ENCODE peak calls at places on chromosomes 1 and 21, in eight cellular contexts. X is AG09309, Q is RWPE1, N is RWPE2, U is psoas muscle, D is MM.1S, Z is A549, I is HFF-Myc. C is an unnamed sample.

GRCh38 chr1:152801333-152801732 is 4.8 kb downstream of the LCE1D start:
- DNase-seq in U (no peak), N (no peak), Q (no peak), Z (no peak), I (no peak), X (no peak), D (no peak), C (no peak)

GRCh38 chr1:23908453-23909341 is 4.5 kb downstream of the CNR2 start:
- DNase-seq in Q (no peak), Z (no peak), I (no peak), X (no peak), U (no peak), N (no peak), D (no peak), C (no peak)

GRCh38 chr1:66436378-66437135 is 97.4 kb upstream of the SGIP1 start:
- DNase-seq in Q (peak), D (peak), N (no peak), U (no peak), Z (peak), X (peak), I (peak), C (no peak)

GRCh38 chr1:118100686-118101300 is 84.2 kb downstream of the SPAG17 start:
- DNase-seq in Z (no peak), X (no peak), D (no peak), N (no peak), Q (no peak), U (no peak), I (no peak), C (no peak)

GRCh38 chr1:44684525-44684924 is 10.0 kb downstream of the ARMH1 start:
- DNase-seq in Z (no peak), D (no peak), X (no peak), N (no peak), I (no peak), U (no peak), Q (no peak), C (no peak)

GRCh38 chr1:61864501-61864900 is 122.2 kb downstream of the PATJ start:
- DNase-seq in I (no peak), U (no peak), Q (no peak), N (no peak), X (no peak), D (no peak), Z (no peak), C (no peak)

GRCh38 chr1:119784127-119784781 is 15.5 kb upstream of the HMGCS2 start:
- DNase-seq in Q (no peak), N (no peak), Z (no peak), I (no peak), X (peak), U (peak), D (no peak), C (no peak)

GRCh38 chr21:27802816-27803475 is 836.1 kb upstream of the ADAMTS5 start:
- DNase-seq in Q (no peak), Z (no peak), N (no peak), I (no peak), U (no peak), X (no peak), D (peak), C (peak)

DNA sequence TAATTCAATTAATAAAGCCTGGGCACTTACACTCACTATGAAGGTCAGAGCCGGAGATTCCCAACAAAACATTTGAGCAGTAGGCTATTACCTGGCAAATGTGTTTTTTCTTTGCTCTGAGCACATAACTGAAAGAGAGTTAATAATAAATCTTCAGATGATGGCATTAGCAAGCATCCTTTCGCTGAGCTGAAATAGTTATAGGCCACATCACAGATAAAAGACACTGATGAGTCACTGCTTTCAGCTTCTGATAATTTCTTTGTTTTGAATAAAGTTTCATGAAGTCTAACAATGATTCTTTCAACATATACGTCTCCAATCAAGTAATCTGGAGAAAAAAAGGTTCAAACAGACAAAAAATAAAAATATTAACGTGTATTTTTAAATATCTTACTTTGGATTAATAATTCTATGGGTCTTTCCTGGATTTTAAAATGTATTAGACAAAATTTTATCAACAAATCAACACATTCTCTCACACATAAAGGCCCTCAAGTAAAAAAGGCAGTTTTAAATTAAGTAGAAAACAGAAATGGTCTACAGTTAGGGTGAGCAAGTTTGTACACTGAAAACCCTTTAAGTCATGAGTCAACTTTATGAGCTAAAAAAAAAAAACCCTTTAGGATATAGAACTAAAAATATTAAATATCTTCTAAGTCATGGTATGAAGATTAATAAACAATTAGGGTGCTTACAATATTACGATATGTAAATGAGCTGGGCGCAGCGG is 33.1 kb downstream of the LTN1 start:
- DNase-seq in U (no peak), N (no peak), D (no peak), Q (no peak), X (peak), I (peak), Z (peak), C (no peak)
- TF ChIP-seq CTCF in U (no peak), N (no peak), D (no peak), Q (no peak), X (no peak), I (no peak), Z (no peak), C (no peak)

DNA sequence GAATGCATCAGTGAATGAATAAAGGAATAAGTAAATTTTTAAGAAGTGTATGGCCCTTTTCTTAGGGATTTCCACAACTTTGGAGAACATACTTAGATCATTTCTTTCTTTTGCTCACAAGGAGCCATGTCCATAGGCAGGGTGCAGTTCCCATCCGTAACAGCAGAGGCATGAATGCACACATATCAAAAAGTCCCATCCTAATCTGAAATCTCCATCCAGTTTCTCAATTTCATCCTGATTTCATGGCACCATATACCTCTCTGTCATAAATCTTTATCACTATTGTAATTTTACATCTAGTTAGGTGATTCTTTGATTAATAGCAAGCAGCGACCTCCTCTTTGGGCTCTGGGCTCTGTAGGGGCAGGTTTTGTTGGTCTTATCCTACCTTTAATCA is 359.2 kb downstream of the RRAGC start:
- DNase-seq in X (no peak), N (no peak), I (no peak), U (no peak), Z (peak), D (no peak), Q (no peak), C (no peak)
- TF ChIP-seq CTCF in X (peak), N (peak), I (peak), U (peak), Z (no peak), D (peak), Q (peak), C (peak)

GRCh38 chr1:9827558-9828185 is 3.9 kb upstream of the CLSTN1 start:
- DNase-seq in X (no peak), Q (no peak), N (peak), U (no peak), I (no peak), Z (peak), D (no peak), C (no peak)
- TF ChIP-seq CTCF in X (peak), Q (no peak), N (peak), U (no peak), I (peak), Z (no peak), D (peak), C (peak)

GRCh38 chr1:17369466-17369865 is 2.5 kb upstream of the PADI6 start:
- DNase-seq in Z (no peak), X (no peak), I (no peak), N (peak), Q (peak), D (no peak), U (no peak), C (no peak)

GRCh38 chr1:17375651-17376050 is 3.7 kb downstream of the PADI6 start:
- DNase-seq in D (no peak), U (no peak), Q (no peak), N (no peak), I (no peak), Z (no peak), X (no peak), C (no peak)

GRCh38 chr1:17371896-17372295 is at the start of gene PADI6:
- DNase-seq in X (no peak), Z (no peak), N (no peak), Q (no peak), U (no peak), D (no peak), I (no peak), C (no peak)

GRCh38 chr1:17372955-17373354 is 959 bp downstream of the PADI6 start:
- DNase-seq in X (no peak), Q (no peak), Z (no peak), U (no peak), I (no peak), D (no peak), N (no peak), C (no peak)

DNA sequence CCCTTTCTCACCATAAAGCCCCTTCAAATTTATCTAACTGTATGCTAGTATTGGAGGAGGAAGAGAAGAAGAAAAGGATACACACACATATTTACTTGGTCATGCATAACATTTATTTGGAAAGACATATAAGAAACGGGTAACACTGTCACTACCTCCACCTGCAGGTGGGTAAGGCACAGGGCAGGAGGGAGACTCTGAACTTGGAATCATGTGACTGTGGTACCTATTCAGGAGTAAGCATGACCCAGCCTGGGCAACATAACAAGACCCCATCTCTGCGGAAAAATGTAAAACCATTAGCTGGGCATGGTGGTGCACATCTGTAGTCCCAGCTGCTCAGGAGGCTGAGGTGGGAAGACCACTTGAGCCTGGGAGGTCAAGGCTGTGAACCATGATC is 1.4 kb upstream of the PADI6 start:
- DNase-seq in I (no peak), N (no peak), Q (peak), Z (peak), U (no peak), D (no peak), X (no peak), C (no peak)
- TF ChIP-seq CTCF in I (peak), N (peak), Q (no peak), Z (peak), U (no peak), D (peak), X (peak), C (peak)

DNA sequence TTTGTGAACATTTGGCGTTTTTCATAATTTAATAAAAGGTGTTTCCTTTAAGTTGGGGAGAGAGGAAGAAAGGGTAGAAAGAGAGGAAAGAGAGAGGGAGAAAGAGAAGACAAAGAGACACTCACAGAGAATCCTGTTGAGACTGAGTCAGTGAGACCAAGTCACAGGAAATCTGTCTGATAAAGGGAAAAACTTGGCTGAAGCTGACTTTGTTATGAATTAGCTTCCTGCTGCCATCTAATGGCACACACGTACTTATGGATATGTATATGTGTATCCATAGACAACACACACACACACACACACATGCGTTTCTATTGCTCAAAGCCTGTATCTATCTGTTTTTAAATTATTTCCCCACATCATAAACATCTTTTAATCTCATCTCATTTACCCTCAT is 42.5 kb upstream of the DISC1 start:
- DNase-seq in X (peak), Z (peak), I (no peak), U (no peak), D (peak), N (no peak), Q (peak), C (no peak)
- TF ChIP-seq CTCF in X (peak), Z (peak), I (peak), U (peak), D (peak), N (peak), Q (peak), C (no peak)

DNA sequence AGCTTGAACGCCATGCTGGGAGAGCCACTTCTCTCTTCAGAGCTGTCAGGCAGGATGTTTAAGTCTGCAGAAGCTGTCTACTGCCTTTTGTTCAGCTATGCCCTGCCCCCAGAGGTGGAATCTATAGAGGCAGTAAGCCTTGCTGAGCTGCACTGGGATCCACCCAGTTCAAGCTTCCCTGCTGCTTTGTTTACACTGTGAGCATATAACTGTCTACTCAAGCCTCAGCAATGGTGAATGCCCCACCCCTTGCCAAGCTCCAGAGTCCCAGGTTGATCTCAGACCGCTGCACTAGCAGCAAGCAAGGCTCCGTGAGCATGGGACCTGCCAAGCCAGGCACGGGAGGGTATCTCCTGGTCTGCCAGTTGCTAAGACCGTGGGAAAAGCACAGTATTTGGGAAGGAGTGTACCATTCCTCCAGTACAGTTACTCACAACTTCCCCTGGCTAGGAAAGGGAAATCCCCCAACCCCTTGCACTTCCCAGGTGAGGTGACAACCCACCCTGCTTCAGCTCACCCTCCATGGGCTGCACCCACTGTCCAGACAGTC is 32.6 kb downstream of the RGS13 start:
- DNase-seq in N (no peak), D (no peak), Q (no peak), Z (no peak), X (no peak), I (no peak), U (no peak), C (no peak)
- TF ChIP-seq CTCF in N (no peak), D (no peak), Q (no peak), Z (no peak), X (no peak), I (no peak), U (no peak), C (no peak)

GRCh38 chr1:6624712-6625578 is at the start of gene THAP3:
- DNase-seq in N (peak), Z (peak), I (peak), Q (peak), X (no peak), D (peak), U (peak), C (peak)
- TF ChIP-seq CTCF in N (peak), Z (no peak), I (no peak), Q (no peak), X (no peak), D (peak), U (no peak), C (no peak)

C was measured in nephron progenitor cell.